ENCODE peak calls at places on chromosomes 13 and 19, in ten cellular contexts. One of them, this sample, is unnamed.

GRCh38 chr13:99830931-99831330 is 140.6 kb downstream of the ZIC5 start:
- DNase-seq in naive thymus-derived CD8-positive, alpha-beta T cell: no peak
- DNase-seq in HEK293T: peak
- DNase-seq in RCC 7860: no peak
- DNase-seq in left ventricle myocardium inferior: no peak
- DNase-seq in AML-193: no peak
- DNase-seq in AG04450: no peak
- DNase-seq in neural progenitor cell: peak
- DNase-seq in EL: no peak
- DNase-seq in nucleus accumbens: no peak
- DNase-seq in this sample: no peak

GRCh38 chr19:13978306-13978705 is 26.0 kb downstream of the DCAF15 start:
- DNase-seq in AG04450: no peak
- DNase-seq in neural progenitor cell: peak
- DNase-seq in HEK293T: no peak
- DNase-seq in naive thymus-derived CD8-positive, alpha-beta T cell: no peak
- DNase-seq in left ventricle myocardium inferior: peak
- DNase-seq in RCC 7860: no peak
- DNase-seq in EL: no peak
- DNase-seq in AML-193: no peak
- DNase-seq in nucleus accumbens: no peak
- DNase-seq in this sample: no peak

GRCh38 chr19:51327066-51327985 is 14.6 kb downstream of the VSIG10L start:
- DNase-seq in nucleus accumbens: no peak
- DNase-seq in neural progenitor cell: peak
- DNase-seq in AML-193: no peak
- DNase-seq in EL: peak
- DNase-seq in left ventricle myocardium inferior: peak
- DNase-seq in HEK293T: peak
- DNase-seq in naive thymus-derived CD8-positive, alpha-beta T cell: peak
- DNase-seq in RCC 7860: no peak
- DNase-seq in AG04450: no peak
- DNase-seq in this sample: peak

GRCh38 chr19:9945319-9945966 is 9.1 kb upstream of the OLFM2 start:
- DNase-seq in AG04450: peak
- DNase-seq in neural progenitor cell: peak
- DNase-seq in left ventricle myocardium inferior: peak
- DNase-seq in EL: peak
- DNase-seq in HEK293T: peak
- DNase-seq in RCC 7860: peak
- DNase-seq in AML-193: no peak
- DNase-seq in nucleus accumbens: peak
- DNase-seq in naive thymus-derived CD8-positive, alpha-beta T cell: no peak
- DNase-seq in this sample: peak

GRCh38 chr19:38036707-38037106 is 129.7 kb downstream of the SIPA1L3 start:
- DNase-seq in naive thymus-derived CD8-positive, alpha-beta T cell: no peak
- DNase-seq in AG04450: no peak
- DNase-seq in EL: no peak
- DNase-seq in RCC 7860: no peak
- DNase-seq in nucleus accumbens: no peak
- DNase-seq in neural progenitor cell: no peak
- DNase-seq in left ventricle myocardium inferior: no peak
- DNase-seq in AML-193: no peak
- DNase-seq in HEK293T: no peak
- DNase-seq in this sample: no peak

GRCh38 chr19:5809053-5809452 is 4.2 kb downstream of the NRTN start:
- DNase-seq in nucleus accumbens: no peak
- DNase-seq in RCC 7860: no peak
- DNase-seq in naive thymus-derived CD8-positive, alpha-beta T cell: no peak
- DNase-seq in AML-193: peak
- DNase-seq in AG04450: no peak
- DNase-seq in EL: no peak
- DNase-seq in neural progenitor cell: no peak
- DNase-seq in HEK293T: no peak
- DNase-seq in left ventricle myocardium inferior: no peak
- DNase-seq in this sample: no peak

GRCh38 chr13:66780814-66781213 is 449.3 kb downstream of the PCDH9 start:
- DNase-seq in AML-193: no peak
- DNase-seq in neural progenitor cell: no peak
- DNase-seq in left ventricle myocardium inferior: no peak
- DNase-seq in naive thymus-derived CD8-positive, alpha-beta T cell: no peak
- DNase-seq in HEK293T: no peak
- DNase-seq in EL: peak
- DNase-seq in AG04450: no peak
- DNase-seq in nucleus accumbens: no peak
- DNase-seq in RCC 7860: no peak
- DNase-seq in this sample: peak

GRCh38 chr13:25806304-25806974 is 245.4 kb downstream of the SHISA2 start:
- DNase-seq in HEK293T: no peak
- DNase-seq in AML-193: no peak
- DNase-seq in left ventricle myocardium inferior: no peak
- DNase-seq in naive thymus-derived CD8-positive, alpha-beta T cell: no peak
- DNase-seq in RCC 7860: peak
- DNase-seq in AG04450: no peak
- DNase-seq in EL: peak
- DNase-seq in nucleus accumbens: no peak
- DNase-seq in neural progenitor cell: no peak
- DNase-seq in this sample: no peak

GRCh38 chr13:51122868-51123267 is 11.8 kb upstream of the C13orf42 start:
- DNase-seq in naive thymus-derived CD8-positive, alpha-beta T cell: no peak
- DNase-seq in EL: no peak
- DNase-seq in neural progenitor cell: no peak
- DNase-seq in nucleus accumbens: no peak
- DNase-seq in RCC 7860: no peak
- DNase-seq in AG04450: no peak
- DNase-seq in left ventricle myocardium inferior: no peak
- DNase-seq in HEK293T: no peak
- DNase-seq in AML-193: no peak
- DNase-seq in this sample: no peak

GRCh38 chr13:33364192-33364591 is 78.6 kb upstream of the STARD13 start:
- DNase-seq in nucleus accumbens: no peak
- DNase-seq in left ventricle myocardium inferior: no peak
- DNase-seq in neural progenitor cell: no peak
- DNase-seq in AG04450: no peak
- DNase-seq in RCC 7860: no peak
- DNase-seq in HEK293T: no peak
- DNase-seq in naive thymus-derived CD8-positive, alpha-beta T cell: no peak
- DNase-seq in EL: no peak
- DNase-seq in AML-193: no peak
- DNase-seq in this sample: no peak

GRCh38 chr13:59643906-59644626 is 519.7 kb downstream of the DIAPH3 start:
- DNase-seq in left ventricle myocardium inferior: no peak
- DNase-seq in nucleus accumbens: no peak
- DNase-seq in naive thymus-derived CD8-positive, alpha-beta T cell: no peak
- DNase-seq in HEK293T: no peak
- DNase-seq in AML-193: no peak
- DNase-seq in RCC 7860: no peak
- DNase-seq in AG04450: no peak
- DNase-seq in EL: no peak
- DNase-seq in neural progenitor cell: no peak
- DNase-seq in this sample: no peak

GRCh38 chr13:39451860-39452301 is 151.1 kb downstream of the LHFPL6 start:
- DNase-seq in AG04450: no peak
- DNase-seq in naive thymus-derived CD8-positive, alpha-beta T cell: no peak
- DNase-seq in neural progenitor cell: no peak
- DNase-seq in RCC 7860: no peak
- DNase-seq in left ventricle myocardium inferior: peak
- DNase-seq in HEK293T: no peak
- DNase-seq in EL: no peak
- DNase-seq in AML-193: peak
- DNase-seq in nucleus accumbens: no peak
- DNase-seq in this sample: peak

GRCh38 chr13:111270126-111270525 is 50.3 kb upstream of the TEX29 start:
- DNase-seq in RCC 7860: no peak
- DNase-seq in left ventricle myocardium inferior: no peak
- DNase-seq in EL: no peak
- DNase-seq in AG04450: no peak
- DNase-seq in AML-193: no peak
- DNase-seq in naive thymus-derived CD8-positive, alpha-beta T cell: no peak
- DNase-seq in neural progenitor cell: no peak
- DNase-seq in HEK293T: no peak
- DNase-seq in nucleus accumbens: peak
- DNase-seq in this sample: no peak

GRCh38 chr13:113628291-113629270 is 29.4 kb downstream of the ATP4B start:
- DNase-seq in RCC 7860: no peak
- DNase-seq in naive thymus-derived CD8-positive, alpha-beta T cell: no peak
- DNase-seq in EL: no peak
- DNase-seq in neural progenitor cell: no peak
- DNase-seq in HEK293T: no peak
- DNase-seq in nucleus accumbens: no peak
- DNase-seq in AG04450: no peak
- DNase-seq in AML-193: no peak
- DNase-seq in left ventricle myocardium inferior: peak
- DNase-seq in this sample: no peak

GRCh38 chr19:31908486-31909255 is 436.7 kb upstream of the ZNF507 start:
- DNase-seq in RCC 7860: no peak
- DNase-seq in neural progenitor cell: no peak
- DNase-seq in naive thymus-derived CD8-positive, alpha-beta T cell: no peak
- DNase-seq in left ventricle myocardium inferior: no peak
- DNase-seq in AML-193: no peak
- DNase-seq in HEK293T: no peak
- DNase-seq in nucleus accumbens: no peak
- DNase-seq in AG04450: no peak
- DNase-seq in EL: no peak
- DNase-seq in this sample: no peak

GRCh38 chr19:53945441-53945840 is 17.3 kb upstream of the CACNG8 start:
- DNase-seq in HEK293T: peak
- DNase-seq in AML-193: no peak
- DNase-seq in EL: no peak
- DNase-seq in nucleus accumbens: no peak
- DNase-seq in left ventricle myocardium inferior: no peak
- DNase-seq in RCC 7860: no peak
- DNase-seq in naive thymus-derived CD8-positive, alpha-beta T cell: no peak
- DNase-seq in neural progenitor cell: peak
- DNase-seq in AG04450: no peak
- DNase-seq in this sample: peak

GRCh38 chr13:29472317-29472961 is 123.0 kb downstream of the SLC7A1 start:
- DNase-seq in naive thymus-derived CD8-positive, alpha-beta T cell: peak
- DNase-seq in AG04450: no peak
- DNase-seq in nucleus accumbens: no peak
- DNase-seq in RCC 7860: peak
- DNase-seq in HEK293T: peak
- DNase-seq in neural progenitor cell: peak
- DNase-seq in EL: peak
- DNase-seq in left ventricle myocardium inferior: no peak
- DNase-seq in AML-193: peak
- DNase-seq in this sample: peak

GRCh38 chr13:99416411-99417121 is 84.7 kb upstream of the TM9SF2 start:
- DNase-seq in EL: no peak
- DNase-seq in naive thymus-derived CD8-positive, alpha-beta T cell: peak
- DNase-seq in AG04450: no peak
- DNase-seq in AML-193: no peak
- DNase-seq in left ventricle myocardium inferior: no peak
- DNase-seq in HEK293T: no peak
- DNase-seq in neural progenitor cell: no peak
- DNase-seq in RCC 7860: no peak
- DNase-seq in nucleus accumbens: no peak
- DNase-seq in this sample: no peak

GRCh38 chr19:14818588-14818987 is 16.4 kb downstream of the OR7A5 start:
- DNase-seq in HEK293T: no peak
- DNase-seq in left ventricle myocardium inferior: no peak
- DNase-seq in EL: no peak
- DNase-seq in neural progenitor cell: no peak
- DNase-seq in AG04450: no peak
- DNase-seq in naive thymus-derived CD8-positive, alpha-beta T cell: no peak
- DNase-seq in RCC 7860: no peak
- DNase-seq in AML-193: no peak
- DNase-seq in nucleus accumbens: no peak
- DNase-seq in this sample: no peak

GRCh38 chr13:94548382-94549240 is 47.3 kb downstream of the TGDS start:
- DNase-seq in AML-193: no peak
- DNase-seq in EL: peak
- DNase-seq in left ventricle myocardium inferior: peak
- DNase-seq in nucleus accumbens: no peak
- DNase-seq in HEK293T: no peak
- DNase-seq in RCC 7860: no peak
- DNase-seq in neural progenitor cell: peak
- DNase-seq in AG04450: no peak
- DNase-seq in naive thymus-derived CD8-positive, alpha-beta T cell: no peak
- DNase-seq in this sample: peak

GRCh38 chr13:22489771-22490170 is 691.0 kb upstream of the SGCG start:
- DNase-seq in HEK293T: no peak
- DNase-seq in nucleus accumbens: no peak
- DNase-seq in EL: no peak
- DNase-seq in left ventricle myocardium inferior: no peak
- DNase-seq in RCC 7860: no peak
- DNase-seq in naive thymus-derived CD8-positive, alpha-beta T cell: no peak
- DNase-seq in neural progenitor cell: no peak
- DNase-seq in AML-193: no peak
- DNase-seq in AG04450: no peak
- DNase-seq in this sample: no peak

GRCh38 chr13:51260154-51260553 is 38.0 kb downstream of the FAM124A start:
- DNase-seq in RCC 7860: no peak
- DNase-seq in nucleus accumbens: no peak
- DNase-seq in AG04450: no peak
- DNase-seq in neural progenitor cell: no peak
- DNase-seq in EL: no peak
- DNase-seq in HEK293T: no peak
- DNase-seq in left ventricle myocardium inferior: no peak
- DNase-seq in naive thymus-derived CD8-positive, alpha-beta T cell: no peak
- DNase-seq in AML-193: no peak
- DNase-seq in this sample: no peak

GRCh38 chr13:79336971-79337370 is 69.1 kb downstream of the RBM26 start:
- DNase-seq in RCC 7860: no peak
- DNase-seq in nucleus accumbens: no peak
- DNase-seq in naive thymus-derived CD8-positive, alpha-beta T cell: no peak
- DNase-seq in AML-193: no peak
- DNase-seq in AG04450: no peak
- DNase-seq in neural progenitor cell: no peak
- DNase-seq in left ventricle myocardium inferior: no peak
- DNase-seq in EL: no peak
- DNase-seq in HEK293T: no peak
- DNase-seq in this sample: no peak

GRCh38 chr13:27921421-27921960 is 1.7 kb downstream of the PDX1 start:
- DNase-seq in left ventricle myocardium inferior: no peak
- DNase-seq in AML-193: no peak
- DNase-seq in EL: no peak
- DNase-seq in nucleus accumbens: no peak
- DNase-seq in RCC 7860: no peak
- DNase-seq in naive thymus-derived CD8-positive, alpha-beta T cell: no peak
- DNase-seq in neural progenitor cell: peak
- DNase-seq in AG04450: no peak
- DNase-seq in HEK293T: no peak
- DNase-seq in this sample: no peak

GRCh38 chr13:46593403-46593802 is 40.4 kb downstream of the LRCH1 start:
- DNase-seq in AML-193: no peak
- DNase-seq in AG04450: no peak
- DNase-seq in left ventricle myocardium inferior: no peak
- DNase-seq in nucleus accumbens: no peak
- DNase-seq in HEK293T: no peak
- DNase-seq in neural progenitor cell: no peak
- DNase-seq in EL: no peak
- DNase-seq in naive thymus-derived CD8-positive, alpha-beta T cell: peak
- DNase-seq in RCC 7860: no peak
- DNase-seq in this sample: no peak

GRCh38 chr13:71864094-71864980 is 2.7 kb downstream of the DACH1 start:
- DNase-seq in naive thymus-derived CD8-positive, alpha-beta T cell: no peak
- DNase-seq in nucleus accumbens: no peak
- DNase-seq in HEK293T: peak
- DNase-seq in EL: no peak
- DNase-seq in neural progenitor cell: peak
- DNase-seq in AG04450: no peak
- DNase-seq in RCC 7860: no peak
- DNase-seq in left ventricle myocardium inferior: peak
- DNase-seq in AML-193: peak
- DNase-seq in this sample: no peak

GRCh38 chr13:114110091-114110829 is 22.2 kb downstream of the RASA3 start:
- DNase-seq in left ventricle myocardium inferior: no peak
- DNase-seq in HEK293T: no peak
- DNase-seq in neural progenitor cell: peak
- DNase-seq in naive thymus-derived CD8-positive, alpha-beta T cell: peak
- DNase-seq in nucleus accumbens: no peak
- DNase-seq in RCC 7860: no peak
- DNase-seq in AML-193: no peak
- DNase-seq in AG04450: no peak
- DNase-seq in EL: peak
- DNase-seq in this sample: no peak

GRCh38 chr13:59755647-59756290 is 408.0 kb downstream of the DIAPH3 start:
- DNase-seq in AML-193: no peak
- DNase-seq in AG04450: no peak
- DNase-seq in EL: no peak
- DNase-seq in HEK293T: no peak
- DNase-seq in neural progenitor cell: no peak
- DNase-seq in left ventricle myocardium inferior: no peak
- DNase-seq in naive thymus-derived CD8-positive, alpha-beta T cell: no peak
- DNase-seq in RCC 7860: no peak
- DNase-seq in nucleus accumbens: no peak
- DNase-seq in this sample: no peak